ENCODE peak calls at places on chromosomes 6 and 20, in seven cellular contexts. One of them, this sample, is unnamed.

GRCh38 chr20:32296412-32296811 is 19.0 kb downstream of the KIF3B start:
- DNase-seq in glutamatergic neuron: no peak
- DNase-seq in heart right ventricle: no peak
- DNase-seq in esophagus squamous epithelium: no peak
- DNase-seq in AG04449: no peak
- DNase-seq in endothelial cell: no peak
- DNase-seq in left ventricle myocardium inferior: no peak
- DNase-seq in this sample: no peak

GRCh38 chr6:153980176-153980575 is 58.9 kb upstream of the OPRM1 start:
- DNase-seq in glutamatergic neuron: no peak
- DNase-seq in heart right ventricle: no peak
- DNase-seq in esophagus squamous epithelium: no peak
- DNase-seq in AG04449: no peak
- DNase-seq in endothelial cell: no peak
- DNase-seq in left ventricle myocardium inferior: no peak
- DNase-seq in this sample: no peak

GRCh38 chr6:138105446-138105845 is 1.8 kb downstream of the PERP start:
- DNase-seq in glutamatergic neuron: no peak
- DNase-seq in heart right ventricle: no peak
- DNase-seq in esophagus squamous epithelium: no peak
- DNase-seq in AG04449: no peak
- DNase-seq in endothelial cell: no peak
- DNase-seq in left ventricle myocardium inferior: no peak
- DNase-seq in this sample: no peak

GRCh38 chr20:62839816-62840215 is 21.8 kb downstream of the TCFL5 start:
- DNase-seq in glutamatergic neuron: no peak
- DNase-seq in heart right ventricle: no peak
- DNase-seq in esophagus squamous epithelium: no peak
- DNase-seq in AG04449: no peak
- DNase-seq in endothelial cell: no peak
- DNase-seq in left ventricle myocardium inferior: no peak
- DNase-seq in this sample: no peak

GRCh38 chr20:57953638-57954037 is 243.8 kb upstream of the PMEPA1 start:
- DNase-seq in glutamatergic neuron: no peak
- DNase-seq in heart right ventricle: no peak
- DNase-seq in esophagus squamous epithelium: no peak
- DNase-seq in AG04449: no peak
- DNase-seq in endothelial cell: no peak
- DNase-seq in left ventricle myocardium inferior: no peak
- DNase-seq in this sample: no peak

GRCh38 chr6:152552616-152553209 is 84.4 kb downstream of the SYNE1 start:
- DNase-seq in glutamatergic neuron: peak; percentile 73
- DNase-seq in heart right ventricle: peak; percentile 63
- DNase-seq in esophagus squamous epithelium: no peak
- DNase-seq in AG04449: no peak
- DNase-seq in endothelial cell: peak; percentile 72
- DNase-seq in left ventricle myocardium inferior: peak; percentile 57
- DNase-seq in this sample: peak; percentile 56

GRCh38 chr20:13960525-13960924 is 29.9 kb downstream of the SEL1L2 start:
- DNase-seq in glutamatergic neuron: no peak
- DNase-seq in heart right ventricle: no peak
- DNase-seq in esophagus squamous epithelium: no peak
- DNase-seq in AG04449: no peak
- DNase-seq in endothelial cell: no peak
- DNase-seq in left ventricle myocardium inferior: no peak
- DNase-seq in this sample: no peak

GRCh38 chr6:111033628-111034289 is 51.9 kb downstream of the RPF2 start:
- DNase-seq in glutamatergic neuron: no peak
- DNase-seq in heart right ventricle: no peak
- DNase-seq in esophagus squamous epithelium: no peak
- DNase-seq in AG04449: no peak
- DNase-seq in endothelial cell: no peak
- DNase-seq in left ventricle myocardium inferior: no peak
- DNase-seq in this sample: no peak

GRCh38 chr6:87534377-87535047 is 55.3 kb downstream of the RARS2 start:
- DNase-seq in glutamatergic neuron: no peak
- DNase-seq in heart right ventricle: no peak
- DNase-seq in esophagus squamous epithelium: no peak
- DNase-seq in AG04449: no peak
- DNase-seq in endothelial cell: no peak
- DNase-seq in left ventricle myocardium inferior: no peak
- DNase-seq in this sample: no peak

GRCh38 chr20:25525295-25525694 is 60.0 kb downstream of the NINL start:
- DNase-seq in glutamatergic neuron: no peak
- DNase-seq in heart right ventricle: no peak
- DNase-seq in esophagus squamous epithelium: no peak
- DNase-seq in AG04449: no peak
- DNase-seq in endothelial cell: no peak
- DNase-seq in left ventricle myocardium inferior: no peak
- DNase-seq in this sample: no peak

GRCh38 chr6:109787312-109787711 is 96.2 kb downstream of the FIG4 start:
- DNase-seq in glutamatergic neuron: no peak
- DNase-seq in heart right ventricle: no peak
- DNase-seq in esophagus squamous epithelium: no peak
- DNase-seq in AG04449: no peak
- DNase-seq in endothelial cell: no peak
- DNase-seq in left ventricle myocardium inferior: no peak
- DNase-seq in this sample: no peak

GRCh38 chr6:121879149-121879548 is 443.7 kb downstream of the GJA1 start:
- DNase-seq in glutamatergic neuron: no peak
- DNase-seq in heart right ventricle: no peak
- DNase-seq in esophagus squamous epithelium: no peak
- DNase-seq in AG04449: peak; percentile 75
- DNase-seq in endothelial cell: no peak
- DNase-seq in left ventricle myocardium inferior: no peak
- DNase-seq in this sample: no peak

GRCh38 chr20:10578607-10579006 is 95.2 kb downstream of the JAG1 start:
- DNase-seq in glutamatergic neuron: no peak
- DNase-seq in heart right ventricle: no peak
- DNase-seq in esophagus squamous epithelium: no peak
- DNase-seq in AG04449: no peak
- DNase-seq in endothelial cell: no peak
- DNase-seq in left ventricle myocardium inferior: no peak
- DNase-seq in this sample: no peak

GRCh38 chr20:63064310-63064709 is 57.5 kb upstream of the BHLHE23 start:
- DNase-seq in glutamatergic neuron: peak; percentile 7
- DNase-seq in heart right ventricle: peak; percentile 2
- DNase-seq in esophagus squamous epithelium: no peak
- DNase-seq in AG04449: no peak
- DNase-seq in endothelial cell: no peak
- DNase-seq in left ventricle myocardium inferior: peak; percentile 8
- DNase-seq in this sample: no peak

GRCh38 chr6:147793871-147794643 is 285.6 kb downstream of the SAMD5 start:
- DNase-seq in glutamatergic neuron: no peak
- DNase-seq in heart right ventricle: no peak
- DNase-seq in esophagus squamous epithelium: no peak
- DNase-seq in AG04449: peak; percentile 5
- DNase-seq in endothelial cell: no peak
- DNase-seq in left ventricle myocardium inferior: no peak
- DNase-seq in this sample: no peak

GRCh38 chr6:67683960-67684359 is 951.1 kb upstream of the ADGRB3 start:
- DNase-seq in glutamatergic neuron: no peak
- DNase-seq in heart right ventricle: no peak
- DNase-seq in esophagus squamous epithelium: no peak
- DNase-seq in AG04449: no peak
- DNase-seq in endothelial cell: no peak
- DNase-seq in left ventricle myocardium inferior: no peak
- DNase-seq in this sample: no peak

GRCh38 chr20:6590891-6591679 is 176.4 kb upstream of the BMP2 start:
- DNase-seq in glutamatergic neuron: no peak
- DNase-seq in heart right ventricle: no peak
- DNase-seq in esophagus squamous epithelium: no peak
- DNase-seq in AG04449: no peak
- DNase-seq in endothelial cell: no peak
- DNase-seq in left ventricle myocardium inferior: no peak
- DNase-seq in this sample: no peak

DNA sequence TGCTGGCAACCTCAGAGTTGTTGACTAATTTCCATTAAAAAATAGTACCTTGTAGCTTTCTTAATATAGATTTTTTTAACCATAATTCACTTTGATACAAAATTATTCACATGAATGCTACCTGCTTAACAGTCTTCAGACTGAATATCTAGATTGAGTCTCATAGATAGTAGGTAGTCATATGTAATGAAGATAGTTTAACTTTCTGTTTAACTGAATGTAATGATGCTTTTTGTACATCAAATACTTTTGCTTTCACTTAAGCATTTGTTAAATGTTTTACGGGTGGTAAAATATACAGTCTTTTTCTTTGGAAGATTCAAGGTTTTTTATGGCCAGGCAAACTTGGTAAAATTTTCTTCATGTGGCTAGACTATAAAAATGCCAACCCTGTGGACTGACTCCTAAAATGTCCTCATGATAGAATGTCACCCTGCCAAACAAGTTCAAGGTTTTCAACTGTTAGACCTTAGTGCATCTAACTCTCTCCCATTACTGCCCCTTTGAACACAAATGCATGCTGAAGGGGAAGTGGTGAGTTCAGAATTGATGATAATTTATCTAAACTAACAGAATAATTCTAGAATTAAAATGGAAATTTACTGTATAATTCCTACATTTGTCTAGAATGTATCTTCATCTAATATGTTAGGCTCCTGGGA is 16.4 kb downstream of the TBPL1 start:
- DNase-seq in glutamatergic neuron: no peak
- DNase-seq in heart right ventricle: no peak
- DNase-seq in esophagus squamous epithelium: no peak
- DNase-seq in AG04449: no peak
- DNase-seq in endothelial cell: no peak
- DNase-seq in left ventricle myocardium inferior: no peak
- DNase-seq in this sample: no peak
- TF ChIP-seq CTCF in glutamatergic neuron: no peak
- TF ChIP-seq CTCF in heart right ventricle: no peak
- TF ChIP-seq CTCF in esophagus squamous epithelium: no peak
- TF ChIP-seq CTCF in AG04449: no peak
- TF ChIP-seq CTCF in endothelial cell: no peak
- TF ChIP-seq CTCF in left ventricle myocardium inferior: no peak
- TF ChIP-seq CTCF in this sample: no peak

GRCh38 chr20:46772901-46773300 is 63.5 kb downstream of the SLC2A10 start:
- DNase-seq in glutamatergic neuron: no peak
- DNase-seq in heart right ventricle: no peak
- DNase-seq in esophagus squamous epithelium: no peak
- DNase-seq in AG04449: no peak
- DNase-seq in endothelial cell: no peak
- DNase-seq in left ventricle myocardium inferior: no peak
- DNase-seq in this sample: no peak
- TF ChIP-seq CTCF in glutamatergic neuron: peak; percentile 21
- TF ChIP-seq CTCF in heart right ventricle: no peak
- TF ChIP-seq CTCF in esophagus squamous epithelium: no peak
- TF ChIP-seq CTCF in AG04449: no peak
- TF ChIP-seq CTCF in endothelial cell: peak; percentile 9
- TF ChIP-seq CTCF in left ventricle myocardium inferior: no peak
- TF ChIP-seq CTCF in this sample: no peak

GRCh38 chr20:8388146-8388545 is 256.1 kb downstream of the PLCB1 start:
- DNase-seq in glutamatergic neuron: no peak
- DNase-seq in heart right ventricle: no peak
- DNase-seq in esophagus squamous epithelium: no peak
- DNase-seq in AG04449: peak; percentile 29
- DNase-seq in endothelial cell: no peak
- DNase-seq in left ventricle myocardium inferior: no peak
- DNase-seq in this sample: no peak

GRCh38 chr20:8388707-8389106 is 256.6 kb downstream of the PLCB1 start:
- DNase-seq in glutamatergic neuron: no peak
- DNase-seq in heart right ventricle: no peak
- DNase-seq in esophagus squamous epithelium: no peak
- DNase-seq in AG04449: no peak
- DNase-seq in endothelial cell: no peak
- DNase-seq in left ventricle myocardium inferior: no peak
- DNase-seq in this sample: no peak

GRCh38 chr20:8389381-8390368 is 257.6 kb downstream of the PLCB1 start:
- DNase-seq in glutamatergic neuron: no peak
- DNase-seq in heart right ventricle: no peak
- DNase-seq in esophagus squamous epithelium: no peak
- DNase-seq in AG04449: no peak
- DNase-seq in endothelial cell: no peak
- DNase-seq in left ventricle myocardium inferior: no peak
- DNase-seq in this sample: no peak

GRCh38 chr20:8386991-8387390 is 254.9 kb downstream of the PLCB1 start:
- DNase-seq in glutamatergic neuron: no peak
- DNase-seq in heart right ventricle: no peak
- DNase-seq in esophagus squamous epithelium: no peak
- DNase-seq in AG04449: no peak
- DNase-seq in endothelial cell: no peak
- DNase-seq in left ventricle myocardium inferior: no peak
- DNase-seq in this sample: no peak

DNA sequence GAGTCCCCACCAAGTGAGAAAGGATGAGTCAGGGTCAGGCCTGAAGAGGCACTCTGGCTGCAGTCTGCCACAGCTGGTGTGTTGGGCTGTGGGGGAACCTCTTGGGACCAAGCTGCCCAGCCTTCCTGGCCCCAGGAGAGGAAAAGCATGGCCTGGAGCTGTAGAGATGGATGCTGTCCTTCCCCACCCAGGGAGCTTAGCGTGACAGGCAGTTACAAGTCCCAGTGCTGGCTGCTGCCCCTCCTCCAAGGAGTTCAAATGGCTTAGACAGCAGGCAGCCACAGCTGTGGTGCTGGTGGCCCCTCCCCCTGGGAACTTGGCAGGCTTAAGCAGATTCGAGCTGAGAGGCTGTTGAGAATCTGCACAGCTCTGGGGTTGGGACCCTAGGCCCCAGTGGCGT is 253.2 kb downstream of the PLCB1 start:
- DNase-seq in glutamatergic neuron: peak; percentile 58
- DNase-seq in heart right ventricle: peak; percentile 31
- DNase-seq in esophagus squamous epithelium: no peak
- DNase-seq in AG04449: peak; percentile 67
- DNase-seq in endothelial cell: no peak
- DNase-seq in left ventricle myocardium inferior: peak; percentile 20
- DNase-seq in this sample: no peak
- TF ChIP-seq CTCF in glutamatergic neuron: no peak
- TF ChIP-seq CTCF in heart right ventricle: no peak
- TF ChIP-seq CTCF in esophagus squamous epithelium: no peak
- TF ChIP-seq CTCF in AG04449: no peak
- TF ChIP-seq CTCF in endothelial cell: no peak
- TF ChIP-seq CTCF in left ventricle myocardium inferior: no peak
- TF ChIP-seq CTCF in this sample: no peak

GRCh38 chr6:84776392-84776791 is 12.0 kb upstream of the TBX18 start:
- DNase-seq in glutamatergic neuron: no peak
- DNase-seq in heart right ventricle: no peak
- DNase-seq in esophagus squamous epithelium: no peak
- DNase-seq in AG04449: no peak
- DNase-seq in endothelial cell: no peak
- DNase-seq in left ventricle myocardium inferior: no peak
- DNase-seq in this sample: no peak

GRCh38 chr6:84779917-84780316 is 15.5 kb upstream of the TBX18 start:
- DNase-seq in glutamatergic neuron: no peak
- DNase-seq in heart right ventricle: no peak
- DNase-seq in esophagus squamous epithelium: no peak
- DNase-seq in AG04449: no peak
- DNase-seq in endothelial cell: no peak
- DNase-seq in left ventricle myocardium inferior: no peak
- DNase-seq in this sample: no peak

GRCh38 chr6:84774174-84775158 is 10.1 kb upstream of the TBX18 start:
- DNase-seq in glutamatergic neuron: peak; percentile 71
- DNase-seq in heart right ventricle: peak; percentile 58
- DNase-seq in esophagus squamous epithelium: no peak
- DNase-seq in AG04449: no peak
- DNase-seq in endothelial cell: peak; percentile 81
- DNase-seq in left ventricle myocardium inferior: peak; percentile 58
- DNase-seq in this sample: peak; percentile 34

GRCh38 chr6:84777888-84778287 is 13.5 kb upstream of the TBX18 start:
- DNase-seq in glutamatergic neuron: no peak
- DNase-seq in heart right ventricle: no peak
- DNase-seq in esophagus squamous epithelium: no peak
- DNase-seq in AG04449: no peak
- DNase-seq in endothelial cell: no peak
- DNase-seq in left ventricle myocardium inferior: no peak
- DNase-seq in this sample: no peak

GRCh38 chr6:84779380-84779779 is 15.0 kb upstream of the TBX18 start:
- DNase-seq in glutamatergic neuron: no peak
- DNase-seq in heart right ventricle: no peak
- DNase-seq in esophagus squamous epithelium: no peak
- DNase-seq in AG04449: no peak
- DNase-seq in endothelial cell: no peak
- DNase-seq in left ventricle myocardium inferior: no peak
- DNase-seq in this sample: no peak
- TF ChIP-seq CTCF in glutamatergic neuron: no peak
- TF ChIP-seq CTCF in heart right ventricle: no peak
- TF ChIP-seq CTCF in esophagus squamous epithelium: no peak
- TF ChIP-seq CTCF in AG04449: peak; percentile 14
- TF ChIP-seq CTCF in endothelial cell: peak; percentile 15
- TF ChIP-seq CTCF in left ventricle myocardium inferior: no peak
- TF ChIP-seq CTCF in this sample: no peak